ENCODE peak calls at places on chromosomes 5 and 9, in six cellular contexts. One of them, this sample, is unnamed.

GRCh38 chr5:10307206-10308148 is at the start of gene CMBL:
- DNase-seq in left ventricle myocardium inferior: peak
- DNase-seq in Caco-2: peak
- DNase-seq in activated B cell treated with CpG ODN at 0.5 μM for 24 hours: peak
- DNase-seq in HFF-Myc: no peak
- DNase-seq in mammary epithelial cell: peak
- DNase-seq in this sample: peak

GRCh38 chr5:163498886-163499285 is 6.5 kb upstream of the MAT2B start:
- DNase-seq in left ventricle myocardium inferior: no peak
- DNase-seq in HFF-Myc: no peak
- DNase-seq in activated B cell treated with CpG ODN at 0.5 μM for 24 hours: no peak
- DNase-seq in Caco-2: peak
- DNase-seq in mammary epithelial cell: peak
- DNase-seq in this sample: peak

GRCh38 chr9:124386201-124386600 is 29.0 kb downstream of the PSMB7 start:
- DNase-seq in HFF-Myc: no peak
- DNase-seq in left ventricle myocardium inferior: no peak
- DNase-seq in Caco-2: peak
- DNase-seq in mammary epithelial cell: no peak
- DNase-seq in activated B cell treated with CpG ODN at 0.5 μM for 24 hours: no peak
- DNase-seq in this sample: no peak

GRCh38 chr9:94802795-94803194 is 76.3 kb downstream of the AOPEP start:
- DNase-seq in Caco-2: no peak
- DNase-seq in left ventricle myocardium inferior: no peak
- DNase-seq in activated B cell treated with CpG ODN at 0.5 μM for 24 hours: no peak
- DNase-seq in mammary epithelial cell: peak
- DNase-seq in HFF-Myc: no peak
- DNase-seq in this sample: peak

GRCh38 chr9:86099695-86100364 is 472 bp upstream of the GOLM1 start:
- DNase-seq in mammary epithelial cell: peak
- DNase-seq in Caco-2: peak
- DNase-seq in activated B cell treated with CpG ODN at 0.5 μM for 24 hours: peak
- DNase-seq in left ventricle myocardium inferior: peak
- DNase-seq in HFF-Myc: peak
- DNase-seq in this sample: peak

GRCh38 chr5:56350595-56351170 is 117.6 kb upstream of the ANKRD55 start:
- DNase-seq in left ventricle myocardium inferior: peak
- DNase-seq in Caco-2: peak
- DNase-seq in HFF-Myc: peak
- DNase-seq in activated B cell treated with CpG ODN at 0.5 μM for 24 hours: no peak
- DNase-seq in mammary epithelial cell: peak
- DNase-seq in this sample: peak

GRCh38 chr9:137244486-137245449 is 3.7 kb downstream of the TUBB4B start:
- DNase-seq in HFF-Myc: no peak
- DNase-seq in activated B cell treated with CpG ODN at 0.5 μM for 24 hours: no peak
- DNase-seq in left ventricle myocardium inferior: no peak
- DNase-seq in mammary epithelial cell: no peak
- DNase-seq in Caco-2: no peak
- DNase-seq in this sample: no peak

GRCh38 chr5:142925795-142926194 is 155.6 kb downstream of the ARHGAP26 start:
- DNase-seq in activated B cell treated with CpG ODN at 0.5 μM for 24 hours: no peak
- DNase-seq in mammary epithelial cell: peak
- DNase-seq in left ventricle myocardium inferior: no peak
- DNase-seq in Caco-2: no peak
- DNase-seq in HFF-Myc: peak
- DNase-seq in this sample: peak

GRCh38 chr5:23007226-23007625 is 154.1 kb upstream of the CDH12 start:
- DNase-seq in left ventricle myocardium inferior: no peak
- DNase-seq in Caco-2: no peak
- DNase-seq in activated B cell treated with CpG ODN at 0.5 μM for 24 hours: no peak
- DNase-seq in HFF-Myc: no peak
- DNase-seq in mammary epithelial cell: peak
- DNase-seq in this sample: no peak

GRCh38 chr5:82922086-82922734 is 155.0 kb downstream of the TMEM167A start:
- DNase-seq in mammary epithelial cell: no peak
- DNase-seq in Caco-2: no peak
- DNase-seq in activated B cell treated with CpG ODN at 0.5 μM for 24 hours: no peak
- DNase-seq in HFF-Myc: no peak
- DNase-seq in left ventricle myocardium inferior: no peak
- DNase-seq in this sample: no peak

GRCh38 chr5:113162770-113163169 is 186.2 kb downstream of the DCP2 start:
- DNase-seq in HFF-Myc: no peak
- DNase-seq in left ventricle myocardium inferior: no peak
- DNase-seq in activated B cell treated with CpG ODN at 0.5 μM for 24 hours: no peak
- DNase-seq in Caco-2: no peak
- DNase-seq in mammary epithelial cell: peak
- DNase-seq in this sample: peak

DNA sequence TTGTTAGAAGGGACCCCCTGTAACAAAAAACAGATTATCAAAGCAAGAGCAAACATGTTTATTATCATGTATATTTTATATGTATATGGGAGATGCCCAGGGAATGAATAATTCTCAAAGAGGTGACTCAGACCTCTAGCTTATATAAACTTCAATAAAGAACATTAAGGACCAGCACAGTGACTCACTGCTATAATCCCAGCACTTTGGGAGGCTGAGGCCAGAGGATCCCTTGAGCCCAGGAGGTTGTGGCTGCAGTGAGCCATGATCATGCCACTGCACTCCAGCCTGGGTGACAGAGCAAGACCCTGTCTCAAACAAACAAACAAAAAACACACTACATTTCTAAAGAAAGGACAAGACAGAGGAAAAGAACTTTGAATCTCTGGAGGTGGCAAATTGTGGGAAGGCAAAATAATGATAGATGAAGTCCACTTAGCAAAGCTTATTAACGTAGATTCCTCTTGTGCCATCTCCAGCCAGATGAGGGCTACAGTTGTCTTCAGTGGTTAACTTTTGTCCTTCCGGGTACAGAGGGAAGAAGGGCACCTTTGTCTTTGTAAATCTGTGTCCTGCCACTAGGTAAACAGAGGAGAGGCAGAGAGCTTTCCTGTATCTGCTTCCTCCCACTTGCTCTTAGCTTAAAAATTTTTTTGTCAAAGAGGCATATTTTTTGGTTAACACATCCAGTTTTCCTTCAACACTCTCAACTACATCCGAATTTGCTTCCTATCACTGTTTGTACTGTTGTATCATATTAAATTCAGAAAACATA is 7.5 kb upstream of the RFK start:
- DNase-seq in mammary epithelial cell: no peak
- DNase-seq in left ventricle myocardium inferior: no peak
- DNase-seq in HFF-Myc: no peak
- DNase-seq in activated B cell treated with CpG ODN at 0.5 μM for 24 hours: no peak
- DNase-seq in Caco-2: no peak
- DNase-seq in this sample: peak
- TF ChIP-seq CTCF in mammary epithelial cell: no peak
- TF ChIP-seq CTCF in left ventricle myocardium inferior: no peak
- TF ChIP-seq CTCF in HFF-Myc: no peak
- TF ChIP-seq CTCF in activated B cell treated with CpG ODN at 0.5 μM for 24 hours: no peak
- TF ChIP-seq CTCF in Caco-2: no peak
- TF ChIP-seq CTCF in this sample: no peak

DNA sequence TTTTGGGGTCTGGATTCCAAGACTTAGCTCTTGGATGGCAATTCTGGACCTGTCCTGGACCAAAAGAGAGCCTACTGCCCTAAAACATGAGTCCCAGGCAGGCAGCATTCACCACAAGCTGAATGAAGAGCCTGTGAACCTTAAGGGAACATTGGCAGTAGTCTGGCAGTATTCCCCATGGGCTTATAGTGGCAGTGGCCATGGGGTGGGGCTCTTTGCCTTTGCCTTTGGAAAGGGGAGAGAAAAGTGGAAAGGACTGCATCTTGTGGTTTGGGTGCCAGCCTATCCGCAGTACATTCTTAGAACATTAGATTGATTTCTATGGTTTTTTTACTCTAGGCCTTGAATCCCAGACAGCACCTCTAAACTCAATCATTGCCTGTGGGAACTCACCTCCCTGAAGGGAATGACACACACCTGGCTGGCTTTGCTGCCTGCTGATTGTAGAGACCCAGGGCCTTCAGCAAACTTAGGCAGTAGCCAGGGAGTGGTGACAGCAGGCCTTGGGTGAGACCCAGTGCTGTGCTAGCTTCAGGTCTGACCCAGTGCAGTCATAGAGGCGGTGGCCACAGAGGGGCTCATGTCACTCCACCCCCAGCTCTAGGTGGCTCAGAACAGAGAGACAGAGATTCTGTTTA is 216.3 kb downstream of the CETN3 start:
- DNase-seq in HFF-Myc: no peak
- DNase-seq in mammary epithelial cell: no peak
- DNase-seq in Caco-2: no peak
- DNase-seq in left ventricle myocardium inferior: no peak
- DNase-seq in activated B cell treated with CpG ODN at 0.5 μM for 24 hours: no peak
- DNase-seq in this sample: no peak
- TF ChIP-seq CTCF in HFF-Myc: no peak
- TF ChIP-seq CTCF in mammary epithelial cell: no peak
- TF ChIP-seq CTCF in Caco-2: no peak
- TF ChIP-seq CTCF in left ventricle myocardium inferior: no peak
- TF ChIP-seq CTCF in activated B cell treated with CpG ODN at 0.5 μM for 24 hours: no peak
- TF ChIP-seq CTCF in this sample: no peak

GRCh38 chr9:131959056-131959455 is 120.6 kb downstream of the MED27 start:
- DNase-seq in mammary epithelial cell: no peak
- DNase-seq in activated B cell treated with CpG ODN at 0.5 μM for 24 hours: no peak
- DNase-seq in HFF-Myc: no peak
- DNase-seq in left ventricle myocardium inferior: no peak
- DNase-seq in Caco-2: no peak
- DNase-seq in this sample: no peak

GRCh38 chr9:131950487-131950886 is 129.2 kb downstream of the MED27 start:
- DNase-seq in HFF-Myc: no peak
- DNase-seq in left ventricle myocardium inferior: no peak
- DNase-seq in mammary epithelial cell: no peak
- DNase-seq in Caco-2: no peak
- DNase-seq in activated B cell treated with CpG ODN at 0.5 μM for 24 hours: no peak
- DNase-seq in this sample: no peak

GRCh38 chr9:131951155-131951554 is 128.5 kb downstream of the MED27 start:
- DNase-seq in HFF-Myc: no peak
- DNase-seq in Caco-2: no peak
- DNase-seq in activated B cell treated with CpG ODN at 0.5 μM for 24 hours: no peak
- DNase-seq in left ventricle myocardium inferior: no peak
- DNase-seq in mammary epithelial cell: no peak
- DNase-seq in this sample: no peak

GRCh38 chr9:131951905-131952304 is 127.8 kb downstream of the MED27 start:
- DNase-seq in Caco-2: no peak
- DNase-seq in mammary epithelial cell: no peak
- DNase-seq in activated B cell treated with CpG ODN at 0.5 μM for 24 hours: no peak
- DNase-seq in HFF-Myc: no peak
- DNase-seq in left ventricle myocardium inferior: peak
- DNase-seq in this sample: no peak

GRCh38 chr9:131954299-131954698 is 125.4 kb downstream of the MED27 start:
- DNase-seq in HFF-Myc: no peak
- DNase-seq in Caco-2: peak
- DNase-seq in mammary epithelial cell: peak
- DNase-seq in activated B cell treated with CpG ODN at 0.5 μM for 24 hours: no peak
- DNase-seq in left ventricle myocardium inferior: no peak
- DNase-seq in this sample: no peak
- TF ChIP-seq CTCF in HFF-Myc: peak
- TF ChIP-seq CTCF in Caco-2: peak
- TF ChIP-seq CTCF in mammary epithelial cell: peak
- TF ChIP-seq CTCF in activated B cell treated with CpG ODN at 0.5 μM for 24 hours: no peak
- TF ChIP-seq CTCF in left ventricle myocardium inferior: peak
- TF ChIP-seq CTCF in this sample: peak

DNA sequence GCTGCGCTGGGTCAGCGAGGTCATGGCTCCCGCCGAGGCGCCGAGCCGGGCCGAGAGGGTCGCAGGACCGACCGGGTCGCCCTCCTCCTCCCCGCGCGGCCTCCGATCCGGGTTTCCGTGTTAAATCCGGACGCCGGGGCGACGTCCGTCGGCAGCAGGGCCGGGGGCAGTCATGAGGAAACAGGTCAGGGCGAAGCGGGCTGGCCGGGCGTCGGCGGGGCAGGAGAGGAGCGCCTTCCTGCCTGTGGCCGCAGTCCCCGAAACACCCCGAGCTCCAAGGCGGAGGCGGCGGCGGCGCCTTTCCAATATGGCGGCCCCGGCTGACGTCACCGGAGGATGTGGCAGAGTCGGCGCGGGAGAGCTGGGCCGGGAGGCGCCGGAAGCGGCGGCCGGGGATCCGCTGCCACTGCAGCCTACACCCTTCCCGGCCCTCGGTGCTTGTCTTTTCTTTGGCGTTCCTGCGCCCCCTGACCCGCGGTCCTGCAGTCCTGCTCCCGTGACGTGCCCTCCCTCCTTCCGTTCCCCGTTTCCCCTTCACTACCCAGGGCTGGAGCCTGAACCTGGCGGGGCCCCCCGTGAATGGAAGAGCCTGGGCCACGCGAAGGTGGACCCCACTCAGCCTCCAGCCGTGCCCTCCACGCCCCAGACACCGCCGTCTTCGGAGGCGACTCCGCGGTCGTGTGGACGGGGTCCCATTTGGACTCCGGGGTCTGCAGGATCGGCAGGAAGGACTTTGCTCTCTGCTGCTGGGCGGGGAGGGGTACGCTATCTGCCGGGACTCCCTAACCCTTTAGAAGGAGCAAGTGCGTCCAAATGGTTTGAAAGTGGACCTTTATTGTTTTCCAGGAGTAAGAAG is at the start of gene GOLPH3:
- DNase-seq in activated B cell treated with CpG ODN at 0.5 μM for 24 hours: peak
- DNase-seq in HFF-Myc: no peak
- DNase-seq in Caco-2: peak
- DNase-seq in left ventricle myocardium inferior: peak
- DNase-seq in mammary epithelial cell: peak
- DNase-seq in this sample: peak
- TF ChIP-seq CTCF in activated B cell treated with CpG ODN at 0.5 μM for 24 hours: no peak
- TF ChIP-seq CTCF in HFF-Myc: no peak
- TF ChIP-seq CTCF in Caco-2: no peak
- TF ChIP-seq CTCF in left ventricle myocardium inferior: peak
- TF ChIP-seq CTCF in mammary epithelial cell: no peak
- TF ChIP-seq CTCF in this sample: no peak

DNA sequence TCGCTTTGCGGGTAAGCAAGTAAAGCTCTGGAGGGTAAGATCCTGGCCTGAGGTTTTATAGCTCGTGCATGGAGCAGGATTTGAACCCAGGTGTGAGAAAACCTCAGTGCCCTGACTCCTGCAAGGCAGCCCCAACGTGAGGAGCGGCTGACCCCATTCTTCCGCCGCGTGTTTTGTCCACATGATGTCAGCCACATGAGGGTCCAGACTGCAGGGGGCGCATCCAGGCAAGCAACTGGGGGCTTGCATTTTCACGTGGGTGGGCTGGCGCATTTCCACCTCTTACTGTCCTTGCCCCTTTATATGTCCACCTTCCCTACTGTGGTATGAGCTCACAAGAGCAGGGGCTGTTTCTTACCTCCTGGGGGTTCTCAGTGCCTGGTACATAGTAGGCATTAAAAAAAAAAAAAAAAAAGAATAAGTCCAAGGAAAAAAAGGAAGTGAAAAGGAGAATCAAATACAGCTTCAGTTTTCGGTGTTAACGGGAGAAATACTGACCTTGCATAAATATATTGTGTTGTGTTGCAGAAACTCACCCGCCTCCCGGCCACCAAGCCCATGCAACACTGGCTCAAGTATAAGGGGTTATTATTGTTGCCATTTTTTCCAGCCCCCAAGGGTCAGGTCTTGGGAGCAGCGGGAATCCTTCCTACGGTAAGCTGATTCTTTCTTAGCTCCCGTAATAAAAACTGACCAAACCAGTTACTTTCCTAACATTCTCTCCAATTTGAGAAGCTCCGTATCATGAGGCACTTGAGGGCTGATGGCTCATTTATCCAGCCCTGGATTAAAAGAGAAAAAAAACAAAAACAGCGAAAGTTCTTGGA is 15.0 kb downstream of the TLX3 start:
- DNase-seq in mammary epithelial cell: no peak
- DNase-seq in activated B cell treated with CpG ODN at 0.5 μM for 24 hours: no peak
- DNase-seq in HFF-Myc: no peak
- DNase-seq in left ventricle myocardium inferior: no peak
- DNase-seq in Caco-2: no peak
- DNase-seq in this sample: no peak
- TF ChIP-seq CTCF in mammary epithelial cell: no peak
- TF ChIP-seq CTCF in activated B cell treated with CpG ODN at 0.5 μM for 24 hours: no peak
- TF ChIP-seq CTCF in HFF-Myc: no peak
- TF ChIP-seq CTCF in left ventricle myocardium inferior: no peak
- TF ChIP-seq CTCF in Caco-2: no peak
- TF ChIP-seq CTCF in this sample: peak

GRCh38 chr9:2625427-2625826 is 3.8 kb downstream of the VLDLR start:
- DNase-seq in HFF-Myc: no peak
- DNase-seq in left ventricle myocardium inferior: no peak
- DNase-seq in activated B cell treated with CpG ODN at 0.5 μM for 24 hours: no peak
- DNase-seq in Caco-2: no peak
- DNase-seq in mammary epithelial cell: no peak
- DNase-seq in this sample: no peak
- TF ChIP-seq CTCF in HFF-Myc: no peak
- TF ChIP-seq CTCF in left ventricle myocardium inferior: peak
- TF ChIP-seq CTCF in activated B cell treated with CpG ODN at 0.5 μM for 24 hours: no peak
- TF ChIP-seq CTCF in Caco-2: no peak
- TF ChIP-seq CTCF in mammary epithelial cell: no peak
- TF ChIP-seq CTCF in this sample: peak

This sample was measured in HFFc6.